ENCODE peak calls at places on chromosomes 5 and 9, in nine cellular contexts. Z is mesendoderm; L is left ventricle myocardium inferior; S is endodermal cell; K is IMR-90; A is stomach; X is naive thymus-derived CD4-positive, alpha-beta T cell; D is tibial artery; H is right cardiac atrium. C is an unnamed sample.

GRCh38 chr9:96192710-96193109 is 109.3 kb downstream of the HSD17B3 start:
- DNase-seq in D (no peak), K (no peak), X (no peak), A (no peak), H (no peak), L (no peak), Z (no peak), S (no peak), C (no peak)

GRCh38 chr9:112711050-112711689 is 6.7 kb downstream of the INIP start:
- DNase-seq in L (no peak), H (no peak), K (peak), D (no peak), Z (peak), A (no peak), X (no peak), S (peak), C (no peak)

GRCh38 chr9:108671794-108672193 is 184.0 kb downstream of the ACTL7B start:
- DNase-seq in A (no peak), K (peak), X (no peak), H (no peak), Z (no peak), L (no peak), D (no peak), S (no peak), C (no peak)

GRCh38 chr5:43121565-43122484 is 1.1 kb downstream of the ZNF131 start:
- DNase-seq in Z (peak), S (no peak), K (peak), A (no peak), X (no peak), L (no peak), D (no peak), H (no peak), C (no peak)

GRCh38 chr5:157571357-157571827 is 4.2 kb downstream of the ADAM19 start:
- DNase-seq in H (peak), K (peak), X (no peak), L (no peak), Z (peak), S (peak), A (no peak), D (no peak), C (no peak)

GRCh38 chr5:110790673-110791072 is 51.9 kb downstream of the SLC25A46 start:
- DNase-seq in Z (no peak), A (no peak), L (no peak), X (no peak), H (no peak), K (peak), D (no peak), S (no peak), C (no peak)

GRCh38 chr9:21510806-21511205 is 28.7 kb upstream of the IFNE start:
- DNase-seq in D (no peak), A (no peak), H (no peak), Z (peak), S (no peak), L (no peak), K (no peak), X (no peak), C (no peak)

GRCh38 chr5:6581559-6582426 is 51.1 kb downstream of the NSUN2 start:
- DNase-seq in X (no peak), K (no peak), S (no peak), H (peak), A (no peak), Z (no peak), D (no peak), L (no peak), C (no peak)

GRCh38 chr5:69493235-69493925 is 790 bp downstream of the OCLN start:
- DNase-seq in K (no peak), L (no peak), S (peak), Z (peak), A (peak), D (no peak), X (no peak), H (peak), C (peak)

GRCh38 chr9:81374881-81375280 is 314.5 kb downstream of the TLE1 start:
- DNase-seq in Z (peak), H (no peak), D (no peak), A (no peak), X (no peak), K (peak), L (no peak), S (no peak), C (no peak)

GRCh38 chr9:127734247-127734746 is 797 bp downstream of the TOR2A start:
- DNase-seq in K (no peak), A (no peak), X (no peak), H (peak), D (no peak), Z (no peak), S (no peak), L (no peak), C (no peak)

GRCh38 chr5:115949096-115949495 is 13.2 kb upstream of the LVRN start:
- DNase-seq in A (no peak), K (peak), H (no peak), L (no peak), D (no peak), X (no peak), Z (no peak), S (no peak), C (no peak)

GRCh38 chr5:116058346-116058936 is 26.2 kb downstream of the ARL14EPL start:
- DNase-seq in A (no peak), K (no peak), H (no peak), S (no peak), L (no peak), X (no peak), Z (no peak), D (no peak), C (no peak)

GRCh38 chr5:16713386-16713928 is 96.7 kb upstream of the RETREG1 start:
- DNase-seq in K (peak), D (no peak), H (no peak), S (peak), Z (peak), L (no peak), X (no peak), A (no peak), C (no peak)

GRCh38 chr5:158770506-158770905 is 329.2 kb downstream of the EBF1 start:
- DNase-seq in K (no peak), X (no peak), H (no peak), S (peak), D (no peak), A (no peak), L (no peak), Z (peak), C (no peak)

GRCh38 chr5:63310644-63311043 is 651.6 kb downstream of the HTR1A start:
- DNase-seq in A (no peak), X (no peak), S (no peak), H (no peak), K (no peak), Z (no peak), L (no peak), D (no peak), C (no peak)

GRCh38 chr9:132543960-132544359 is 38.4 kb upstream of the BARHL1 start:
- DNase-seq in A (no peak), H (no peak), K (no peak), S (peak), Z (no peak), X (no peak), L (no peak), D (no peak), C (peak)

GRCh38 chr9:128892223-128892892 is 10.4 kb downstream of the LRRC8A start:
- DNase-seq in L (peak), D (peak), X (no peak), A (peak), K (peak), Z (no peak), S (peak), H (peak), C (peak)

GRCh38 chr5:865168-865521 is 14.4 kb upstream of the ZDHHC11 start:
- DNase-seq in X (no peak), A (no peak), H (peak), Z (no peak), D (no peak), S (no peak), L (no peak), K (no peak), C (no peak)

GRCh38 chr9:35659340-35659739 is 1.2 kb downstream of the CCDC107 start:
- DNase-seq in S (no peak), D (peak), Z (no peak), X (no peak), A (no peak), L (no peak), H (no peak), K (peak), C (no peak)

GRCh38 chr9:27440888-27441740 is 83.0 kb upstream of the IFNK start:
- DNase-seq in S (no peak), X (no peak), K (no peak), A (no peak), Z (no peak), L (no peak), H (no peak), D (no peak), C (no peak)

GRCh38 chr5:14414007-14414406 is 167.6 kb upstream of the OTULINL start:
- DNase-seq in L (no peak), S (no peak), K (no peak), H (no peak), Z (no peak), D (no peak), X (peak), A (no peak), C (no peak)

GRCh38 chr5:30849801-30850370 is 343.6 kb upstream of the CDH6 start:
- DNase-seq in K (peak), Z (peak), H (no peak), S (no peak), D (no peak), X (no peak), A (no peak), L (no peak), C (no peak)

GRCh38 chr5:133794771-133795391 is 173.5 kb downstream of the C5orf15 start:
- DNase-seq in S (peak), L (no peak), K (no peak), X (no peak), Z (no peak), D (no peak), H (no peak), A (no peak), C (no peak)

GRCh38 chr5:73692166-73692640 is 66.2 kb downstream of the ARHGEF28 start:
- DNase-seq in Z (no peak), K (peak), L (no peak), X (no peak), S (no peak), H (no peak), D (no peak), A (no peak), C (no peak)

GRCh38 chr5:172142709-172143215 is 45.3 kb downstream of the STK10 start:
- DNase-seq in S (peak), A (no peak), L (no peak), D (no peak), X (no peak), H (no peak), Z (peak), K (peak), C (no peak)

GRCh38 chr9:115035872-115036612 is 81.9 kb downstream of the TNC start:
- DNase-seq in K (peak), S (no peak), A (no peak), H (no peak), D (no peak), X (no peak), L (no peak), Z (peak), C (no peak)

GRCh38 chr5:58871648-58872242 is 288.9 kb downstream of the RAB3C start:
- DNase-seq in A (no peak), K (peak), H (no peak), D (no peak), L (no peak), S (peak), X (no peak), Z (peak), C (no peak)

GRCh38 chr5:145375521-145375920 is 459.6 kb downstream of the PRELID2 start:
- DNase-seq in Z (no peak), K (no peak), H (no peak), L (no peak), X (no peak), S (no peak), D (no peak), A (no peak), C (no peak)

GRCh38 chr5:87298687-87299362 is 31.1 kb downstream of the RASA1 start:
- DNase-seq in H (no peak), X (no peak), A (no peak), D (no peak), K (peak), Z (no peak), S (no peak), L (no peak), C (no peak)

GRCh38 chr5:93359296-93359957 is 221.6 kb downstream of the NR2F1-AS1 start:
- DNase-seq in X (no peak), S (no peak), D (no peak), K (peak), H (no peak), A (no peak), Z (peak), L (no peak), C (no peak)

GRCh38 chr5:57816108-57816507 is 333.5 kb upstream of the ACTBL2 start:
- DNase-seq in K (peak), H (no peak), A (no peak), Z (peak), L (no peak), X (no peak), D (no peak), S (no peak), C (no peak)

GRCh38 chr5:1522601-1523479 is 920 bp downstream of the LPCAT1 start:
- DNase-seq in Z (peak), K (no peak), H (peak), D (peak), S (peak), X (no peak), L (no peak), A (peak), C (peak)

GRCh38 chr5:172940242-172941066 is 18.8 kb upstream of the RPL26L1 start:
- DNase-seq in S (no peak), L (no peak), H (peak), A (no peak), Z (no peak), D (no peak), K (no peak), X (no peak), C (peak)

GRCh38 chr5:109759304-109759703 is 69.6 kb downstream of the MAN2A1 start:
- DNase-seq in L (no peak), H (no peak), Z (no peak), X (no peak), K (peak), S (no peak), D (no peak), A (no peak), C (no peak)

GRCh38 chr5:68522863-68523262 is 307.3 kb downstream of the PIK3R1 start:
- DNase-seq in A (no peak), L (no peak), X (no peak), D (no peak), H (no peak), S (no peak), K (peak), Z (no peak), C (no peak)

DNA sequence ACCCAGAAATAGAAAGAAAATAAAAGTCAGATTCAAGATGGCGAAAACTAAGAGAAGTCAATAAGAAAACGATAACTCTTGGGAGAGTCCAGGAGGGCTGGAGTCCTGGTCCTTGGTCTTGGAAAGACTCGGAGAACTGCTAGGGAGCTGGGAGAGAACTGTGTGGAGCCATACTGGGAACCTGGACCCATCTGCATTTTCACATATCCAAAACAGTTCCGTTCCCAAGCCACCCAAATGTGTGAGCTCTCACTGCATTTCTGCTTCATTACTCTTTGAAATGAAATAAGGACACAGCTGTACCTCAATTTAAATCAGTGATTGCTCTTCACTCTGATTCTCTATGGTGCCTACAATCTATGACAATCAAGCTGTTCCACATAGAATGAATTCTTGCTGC is 68.1 kb upstream of the CER1 start:
- DNase-seq in L (no peak), H (no peak), X (no peak), D (no peak), K (no peak), S (no peak), Z (no peak), A (no peak), C (no peak)
- H3K27ac ChIP-seq in L (no peak), H (no peak), X (no peak), D (no peak), K (no peak), S (no peak), Z (no peak), A (no peak), C (no peak)

DNA sequence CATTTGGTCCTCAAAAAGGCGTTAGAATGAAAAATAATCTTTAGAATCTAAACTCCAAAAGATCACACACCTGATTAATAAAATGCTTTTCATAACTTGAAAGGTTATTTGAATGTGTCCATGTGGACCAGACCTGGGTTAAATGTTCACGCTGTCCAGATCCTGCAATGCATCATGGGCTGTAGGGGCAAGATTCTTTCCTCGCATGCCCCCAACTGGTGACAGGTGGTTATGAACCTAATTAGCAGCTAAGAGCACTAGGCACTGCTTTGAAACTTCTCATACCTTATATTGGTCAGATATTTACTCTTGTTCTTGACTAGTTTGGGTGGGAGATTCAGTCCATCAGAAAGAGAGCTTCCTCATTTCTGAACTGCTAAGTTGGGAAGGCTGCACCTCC is 19.3 kb upstream of the PIP5K1B start:
- DNase-seq in S (peak), L (no peak), A (peak), Z (peak), K (no peak), D (no peak), X (no peak), H (no peak), C (no peak)
- H3K4me3 ChIP-seq in S (no peak), L (no peak), A (no peak), Z (no peak), K (no peak), D (no peak), X (no peak), H (no peak), C (no peak)

DNA sequence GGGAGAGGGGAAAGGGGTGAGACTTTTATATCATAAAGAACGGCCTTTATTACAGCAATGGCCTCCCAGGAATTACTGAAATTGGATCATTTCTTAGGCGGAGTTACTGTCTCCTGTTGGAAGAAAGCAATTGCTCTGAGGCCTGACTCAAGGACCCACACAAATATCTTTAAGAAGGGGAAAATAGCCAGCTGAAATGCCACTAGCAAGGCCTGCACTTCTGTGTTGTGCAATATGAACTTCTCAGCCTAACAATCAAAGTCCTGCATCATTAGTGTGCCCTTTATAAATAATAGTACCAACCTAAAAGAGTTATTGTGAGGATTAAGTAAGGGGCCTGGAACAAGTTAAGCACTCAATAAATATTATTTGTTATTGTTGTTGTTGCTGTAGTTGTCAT is 30.1 kb upstream of the TRIM32 start:
- DNase-seq in K (peak), L (no peak), H (no peak), S (no peak), A (no peak), Z (no peak), X (no peak), D (no peak), C (no peak)
- H3K27ac ChIP-seq in K (no peak), L (peak), H (peak), S (no peak), A (no peak), Z (no peak), X (no peak), D (peak), C (peak)

DNA sequence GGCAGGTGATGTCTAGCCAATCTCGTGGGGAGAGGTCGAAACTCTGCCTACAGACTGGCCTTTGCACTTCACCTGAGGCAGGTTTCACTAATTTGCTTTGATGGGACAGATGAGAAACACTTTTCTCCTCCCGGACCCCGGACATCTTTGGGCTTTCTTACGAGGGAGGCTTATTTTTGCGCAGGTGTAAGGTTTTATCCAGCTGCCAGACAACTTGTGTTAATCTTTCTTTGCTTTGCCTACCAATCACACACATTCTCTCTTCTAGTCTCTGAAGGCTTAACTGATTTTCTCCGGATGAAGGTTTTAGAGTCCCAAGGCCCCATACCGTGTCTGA is 359 bp upstream of the EMB start:
- DNase-seq in X (no peak), D (no peak), K (no peak), A (no peak), L (no peak), Z (no peak), H (no peak), S (no peak), C (no peak)
- H3K4me3 ChIP-seq in X (peak), D (peak), K (no peak), A (peak), L (peak), Z (no peak), H (peak), S (peak), C (peak)

GRCh38 chr9:135968601-135969000 is 7.4 kb upstream of the UBAC1 start:
- DNase-seq in X (no peak), K (no peak), A (no peak), S (no peak), H (no peak), D (no peak), L (no peak), Z (no peak), C (no peak)
- H3K27ac ChIP-seq in X (no peak), K (no peak), A (no peak), S (no peak), H (no peak), D (no peak), L (peak), Z (no peak), C (peak)

GRCh38 chr9:17929506-17929905 is 350.6 kb downstream of the SH3GL2 start:
- DNase-seq in S (no peak), H (no peak), L (no peak), X (no peak), A (no peak), D (no peak), Z (no peak), K (no peak), C (no peak)
- H3K4me3 ChIP-seq in S (no peak), H (no peak), L (no peak), X (no peak), A (no peak), D (no peak), Z (no peak), K (no peak), C (no peak)

GRCh38 chr5:60674670-60675069 is 25.3 kb downstream of the DEPDC1B start:
- DNase-seq in D (no peak), A (no peak), H (no peak), L (no peak), K (peak), X (no peak), Z (no peak), S (no peak), C (no peak)
- H3K27ac ChIP-seq in D (no peak), A (no peak), H (no peak), L (no peak), K (peak), X (no peak), Z (no peak), S (no peak), C (no peak)

GRCh38 chr5:180217797-180218196 is 8.8 kb upstream of the RASGEF1C start:
- DNase-seq in D (no peak), S (no peak), K (no peak), Z (no peak), X (no peak), L (no peak), H (no peak), A (no peak), C (no peak)

GRCh38 chr5:180216646-180217171 is 7.7 kb upstream of the RASGEF1C start:
- DNase-seq in D (no peak), Z (no peak), H (no peak), A (no peak), K (no peak), L (no peak), S (no peak), X (no peak), C (no peak)

DNA sequence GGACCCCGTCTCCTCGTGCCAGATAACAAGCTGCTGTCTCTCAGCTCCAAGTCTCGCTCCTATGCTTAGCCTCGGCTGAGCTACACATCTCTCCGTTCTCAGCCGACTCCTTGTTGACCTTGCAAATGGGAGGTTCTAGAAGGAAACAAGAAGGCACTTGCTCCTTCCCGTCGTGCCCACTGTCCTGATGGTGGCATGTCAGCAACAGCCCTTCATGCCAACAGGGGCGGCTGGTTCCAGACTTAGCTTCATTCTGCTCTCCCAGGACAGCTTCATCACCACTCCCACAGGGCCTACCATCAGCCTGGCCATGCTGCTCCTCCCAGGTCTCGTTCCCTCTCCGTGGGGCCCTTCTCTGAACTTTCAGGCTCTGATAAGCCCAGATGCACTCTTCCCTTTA is 13.0 kb upstream of the RASGEF1C start:
- DNase-seq in K (no peak), S (no peak), H (no peak), X (no peak), L (no peak), A (no peak), Z (no peak), D (no peak), C (no peak)
- H3K4me3 ChIP-seq in K (no peak), S (no peak), H (no peak), X (no peak), L (no peak), A (no peak), Z (no peak), D (no peak), C (no peak)

GRCh38 chr5:156475182-156475830 is 148.3 kb downstream of the SGCD start:
- DNase-seq in D (no peak), L (no peak), H (no peak), S (no peak), K (peak), A (no peak), Z (no peak), X (no peak), C (no peak)
- H3K27ac ChIP-seq in D (peak), L (peak), H (peak), S (no peak), K (peak), A (peak), Z (no peak), X (no peak), C (no peak)